ENCODE peak calls at places on chromosomes 5 and 9, in six cellular contexts. O is AG04449; V is activated CD8-positive, alpha-beta memory T cell treated with anti-CD3 and anti-CD28 coated beads, Interleukin-2, amount 50 U/mL, for 48 hours; A is effector CD4-positive, alpha-beta T cell; Z is T follicular helper cell; J is B cell. C is an unnamed sample.

GRCh38 chr5:173056783-173057061 is 570 bp downstream of the CREBRF start:
- DNase-seq in O (no peak), V (no peak), A (no peak), Z (no peak), J (no peak), C (no peak)

GRCh38 chr5:128682669-128683068 is 144.6 kb upstream of the FBN2 start:
- DNase-seq in O (no peak), V (no peak), A (no peak), Z (no peak), J (no peak), C (no peak)

GRCh38 chr5:57450991-57451876 is 31.4 kb downstream of the ACTBL2 start:
- DNase-seq in O (no peak), V (no peak), A (no peak), Z (no peak), J (no peak), C (peak; percentile 28)

GRCh38 chr9:135778421-135778820 is 76.4 kb downstream of the KCNT1 start:
- DNase-seq in O (no peak), V (no peak), A (no peak), Z (no peak), J (no peak), C (no peak)

GRCh38 chr5:107502711-107503110 is 168.0 kb downstream of the EFNA5 start:
- DNase-seq in O (no peak), V (no peak), A (no peak), Z (no peak), J (no peak), C (no peak)

GRCh38 chr5:180802325-180803180 is at the start of gene MGAT1:
- DNase-seq in O (no peak), V (peak; percentile 92), A (peak; percentile 67), Z (peak; percentile 61), J (peak; percentile 87), C (peak; percentile 74)

GRCh38 chr5:66324357-66324756 is 180.3 kb downstream of the SREK1 start:
- DNase-seq in O (no peak), V (no peak), A (no peak), Z (no peak), J (no peak), C (no peak)

GRCh38 chr9:135523521-135524129 is 2.4 kb downstream of the LCN1 start:
- DNase-seq in O (no peak), V (peak; percentile 30), A (no peak), Z (no peak), J (no peak), C (no peak)

GRCh38 chr5:180548563-180548962 is 42.7 kb downstream of the SCGB3A1 start:
- DNase-seq in O (no peak), V (no peak), A (no peak), Z (no peak), J (no peak), C (no peak)

GRCh38 chr5:33537240-33537639 is 96.5 kb downstream of the TARS1 start:
- DNase-seq in O (no peak), V (no peak), A (no peak), Z (no peak), J (no peak), C (no peak)

GRCh38 chr5:57232293-57233033 is 58.6 kb downstream of the GPBP1 start:
- DNase-seq in O (no peak), V (no peak), A (no peak), Z (no peak), J (no peak), C (no peak)

GRCh38 chr5:140348104-140348503 is 1.7 kb upstream of the HBEGF start:
- DNase-seq in O (no peak), V (no peak), A (no peak), Z (no peak), J (no peak), C (no peak)

GRCh38 chr5:119274024-119274766 is 81.6 kb upstream of the TNFAIP8 start:
- DNase-seq in O (no peak), V (no peak), A (no peak), Z (no peak), J (no peak), C (no peak)

GRCh38 chr9:119768266-119768665 is 399.0 kb upstream of the BRINP1 start:
- DNase-seq in O (no peak), V (no peak), A (no peak), Z (no peak), J (no peak), C (no peak)

GRCh38 chr5:81505672-81506071 is 111.7 kb upstream of the ACOT12 start:
- DNase-seq in O (no peak), V (no peak), A (no peak), Z (no peak), J (no peak), C (no peak)

GRCh38 chr9:114501786-114502682 is 3.2 kb downstream of the WHRN start:
- DNase-seq in O (no peak), V (no peak), A (no peak), Z (no peak), J (no peak), C (no peak)

GRCh38 chr5:140311011-140311467 is 8.1 kb upstream of the PFDN1 start:
- DNase-seq in O (peak; percentile 78), V (no peak), A (no peak), Z (no peak), J (no peak), C (no peak)

GRCh38 chr5:33361781-33362180 is 79.0 kb upstream of the TARS1 start:
- DNase-seq in O (no peak), V (no peak), A (no peak), Z (no peak), J (no peak), C (no peak)

GRCh38 chr9:115231116-115231515 is 113.2 kb upstream of the TNC start:
- DNase-seq in O (no peak), V (no peak), A (no peak), Z (no peak), J (no peak), C (no peak)

GRCh38 chr5:161625673-161626072 is 59.8 kb upstream of the GABRA6 start:
- DNase-seq in O (no peak), V (no peak), A (no peak), Z (no peak), J (no peak), C (no peak)

GRCh38 chr9:95508968-95509850 is 7.6 kb downstream of the PTCH1 start:
- DNase-seq in O (peak; percentile 67), V (peak; percentile 79), A (peak; percentile 45), Z (peak; percentile 50), J (peak; percentile 45), C (peak; percentile 83)

GRCh38 chr5:142446131-142446959 is 121.5 kb upstream of the SPRY4 start:
- DNase-seq in O (no peak), V (no peak), A (no peak), Z (no peak), J (no peak), C (no peak)

C was measured in AG09319.